ENCODE peak calls at places on chromosomes 16 and 17, in seven cellular contexts. X is astrocyte of the cerebellum, F is AG09309, V is fibroblast of lung, R is prostate gland, S is esophagus squamous epithelium, C is pancreas. U is an unnamed sample.

GRCh38 chr17:38881600-38882191 is 11.8 kb downstream of the LASP1 start:
- DNase-seq in X (no peak), F (no peak), V (peak; percentile 58), R (no peak), S (no peak), C (peak; percentile 41), U (no peak)

GRCh38 chr16:23270654-23271053 is 31.4 kb upstream of the SCNN1B start:
- DNase-seq in X (no peak), F (no peak), V (no peak), R (no peak), S (no peak), C (no peak), U (no peak)

GRCh38 chr16:9225527-9226316 is 134.3 kb downstream of the HAPSTR1 start:
- DNase-seq in X (no peak), F (no peak), V (no peak), R (no peak), S (no peak), C (no peak), U (no peak)

GRCh38 chr16:3951861-3952332 is 71.4 kb upstream of the CREBBP start:
- DNase-seq in X (peak; percentile 59), F (no peak), V (peak; percentile 43), R (no peak), S (no peak), C (no peak), U (no peak)

GRCh38 chr16:440627-441026 is 15.2 kb downstream of the RAB11FIP3 start:
- DNase-seq in X (no peak), F (no peak), V (no peak), R (no peak), S (no peak), C (no peak), U (no peak)

GRCh38 chr17:32298721-32299578 is 33.3 kb downstream of the RHBDL3 start:
- DNase-seq in X (no peak), F (no peak), V (no peak), R (peak; percentile 66), S (no peak), C (no peak), U (no peak)

GRCh38 chr17:3922765-3923164 is 6.5 kb upstream of the P2RX1 start:
- DNase-seq in X (no peak), F (no peak), V (no peak), R (no peak), S (no peak), C (no peak), U (no peak)

GRCh38 chr17:28928061-28928460 is 23.3 kb downstream of the PHF12 start:
- DNase-seq in X (no peak), F (no peak), V (peak; percentile 60), R (no peak), S (no peak), C (no peak), U (no peak)

GRCh38 chr16:17471745-17472075 is 950 bp upstream of the XYLT1 start:
- DNase-seq in X (peak; percentile 15), F (no peak), V (peak; percentile 73), R (no peak), S (no peak), C (no peak), U (no peak)

GRCh38 chr16:11497329-11497805 is 89.4 kb downstream of the LITAF start:
- DNase-seq in X (no peak), F (peak; percentile 18), V (peak; percentile 62), R (peak; percentile 95), S (no peak), C (peak; percentile 90), U (no peak)
- TF ChIP-seq CTCF in X (no peak), F (peak; percentile 24), V (peak; percentile 7), R (peak; percentile 53), S (no peak), C (no peak), U (no peak)

GRCh38 chr17:79707441-79707850 is 23.3 kb upstream of the ENPP7 start:
- DNase-seq in X (no peak), F (no peak), V (no peak), R (no peak), S (no peak), C (no peak), U (no peak)

GRCh38 chr17:79706931-79707382 is 23.8 kb upstream of the ENPP7 start:
- DNase-seq in X (no peak), F (no peak), V (no peak), R (no peak), S (no peak), C (no peak), U (no peak)

GRCh38 chr17:79705674-79706073 is 25.1 kb upstream of the ENPP7 start:
- DNase-seq in X (no peak), F (no peak), V (no peak), R (no peak), S (no peak), C (no peak), U (no peak)

GRCh38 chr17:79704691-79705090 is 26.1 kb upstream of the ENPP7 start:
- DNase-seq in X (no peak), F (no peak), V (no peak), R (no peak), S (no peak), C (no peak), U (no peak)

DNA sequence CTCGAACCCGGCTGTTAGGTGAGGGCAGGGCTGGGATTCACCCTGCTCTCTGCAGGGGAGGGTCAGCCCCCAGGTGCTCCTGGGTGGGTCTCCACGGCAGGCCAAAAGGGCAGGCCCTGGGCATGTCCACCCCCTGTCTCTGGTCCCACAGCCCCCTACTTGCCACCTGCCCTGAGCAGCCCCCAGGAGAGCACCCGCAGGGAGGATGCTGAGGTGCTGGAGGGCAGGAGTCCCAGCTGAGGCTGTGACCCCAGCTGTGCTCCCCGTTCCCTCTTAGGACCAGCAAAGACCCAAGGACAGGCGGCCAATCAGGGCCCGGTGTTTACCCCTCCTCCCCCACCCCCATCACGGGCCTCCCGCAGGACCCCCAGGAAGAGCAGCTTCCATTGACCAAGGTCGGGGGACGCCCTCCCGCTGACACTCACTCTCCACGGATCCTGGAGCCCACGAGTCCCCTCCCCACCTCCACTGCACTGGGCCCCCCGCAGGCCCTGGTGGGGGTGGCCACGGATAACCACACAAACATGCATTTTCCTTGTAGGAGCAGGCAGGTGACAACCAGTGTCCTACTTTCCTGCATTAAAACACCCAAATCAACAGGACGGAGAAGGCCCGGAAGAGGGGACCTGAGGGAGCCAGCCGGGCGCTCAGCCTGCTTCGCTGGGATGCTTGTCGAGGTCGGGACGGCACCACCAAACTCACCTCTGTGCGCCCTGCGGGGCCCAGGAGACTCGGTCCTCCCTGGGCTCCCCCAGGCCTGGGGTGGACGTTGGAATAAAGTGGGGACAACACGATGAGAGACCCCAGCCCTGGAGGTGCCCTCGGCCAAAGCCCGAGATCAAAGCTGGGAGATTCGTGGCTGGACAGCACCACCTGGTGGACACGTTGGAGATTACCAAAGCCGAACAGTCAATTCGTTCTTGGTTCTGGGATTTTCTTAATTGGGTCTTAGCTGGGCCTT is 22.5 kb upstream of the ENPP7 start:
- DNase-seq in X (peak; percentile 15), F (peak; percentile 4), V (no peak), R (peak; percentile 30), S (no peak), C (peak; percentile 65), U (no peak)
- H3K4me3 ChIP-seq in X (no peak overlapping the region), F (no peak overlapping the region), V (no peak overlapping the region), R (no peak overlapping the region), S (no peak overlapping the region), C (no peak overlapping the region), U (no peak overlapping the region)

DNA sequence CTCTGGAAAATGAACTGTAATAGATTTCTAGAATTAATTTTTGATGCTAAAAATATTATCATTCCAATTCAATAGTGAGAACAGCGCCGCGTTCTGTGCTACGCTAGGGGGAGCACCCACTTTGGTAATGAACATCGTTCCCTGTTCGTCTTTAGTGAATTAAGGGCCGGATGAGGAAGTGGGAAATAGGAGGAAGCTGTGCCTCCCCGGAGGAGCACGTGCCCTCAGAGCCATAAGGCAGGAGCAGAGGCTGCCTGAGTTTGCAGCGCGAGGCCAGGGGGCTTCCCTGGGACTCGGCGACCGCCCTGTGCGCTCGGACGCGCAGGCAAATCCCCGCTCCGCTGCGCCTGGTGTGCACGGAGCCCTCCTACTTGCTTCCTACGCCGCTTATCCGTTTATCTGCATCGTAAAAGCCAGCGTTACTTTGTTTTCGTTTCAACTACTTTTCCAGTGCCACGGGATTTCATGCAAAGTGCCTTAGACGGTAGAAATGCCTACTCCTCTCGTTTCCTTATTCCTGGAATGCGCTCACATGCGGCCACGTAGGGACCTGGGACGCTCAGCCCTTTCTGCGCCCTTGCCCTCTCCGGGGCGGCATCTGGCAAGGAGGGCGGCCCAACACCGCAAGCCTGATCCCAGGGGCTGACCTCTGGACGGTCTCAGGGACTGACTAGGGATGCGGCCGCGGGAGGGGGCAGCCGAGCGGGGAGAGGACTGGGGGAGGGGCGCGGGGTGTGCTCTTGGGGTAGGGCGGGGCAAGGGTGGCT is 76.4 kb downstream of the KCNJ12 start:
- DNase-seq in X (peak; percentile 28), F (peak; percentile 4), V (peak; percentile 68), R (peak; percentile 13), S (no peak), C (peak; percentile 47), U (no peak)
- TF ChIP-seq CTCF in X (peak; percentile 72), F (peak; percentile 64), V (peak; percentile 78), R (peak; percentile 42), S (peak; percentile 35), C (no peak), U (peak; percentile 21)

GRCh38 chr16:86740817-86741799 is 162.8 kb downstream of the FOXL1 start:
- DNase-seq in X (peak; percentile 42), F (no peak), V (peak; percentile 94), R (no peak), S (no peak), C (no peak), U (no peak)
- H3K4me3 ChIP-seq in X (peak overlapping the region; percentile 26), F (peak overlapping the region; percentile 41), V (peak overlapping the region; percentile 52), R (no peak overlapping the region), S (peak overlapping the region; percentile 19), C (no peak overlapping the region), U (no peak overlapping the region)

U was measured in GM12864.